ENCODE peak calls at places on chromosomes 6 and 20, in six cellular contexts. One of them, this sample, is unnamed.

GRCh38 chr6:29591677-29592076 is 6.8 kb downstream of the OR2H2 start:
- DNase-seq in AG10803: no peak
- DNase-seq in NCI-H2171: no peak
- DNase-seq in lower leg skin: no peak
- DNase-seq in pancreas: no peak
- DNase-seq in stimulated activated CD4-positive, alpha-beta T cell treated with anti-CD3 and anti-CD28 coated beads, Interleukin-15, amount 100 ng/mL, for 1 hour: no peak
- DNase-seq in this sample: no peak

GRCh38 chr6:7316658-7317533 is 3.9 kb upstream of the SSR1 start:
- DNase-seq in AG10803: no peak
- DNase-seq in NCI-H2171: no peak
- DNase-seq in lower leg skin: no peak
- DNase-seq in pancreas: no peak
- DNase-seq in stimulated activated CD4-positive, alpha-beta T cell treated with anti-CD3 and anti-CD28 coated beads, Interleukin-15, amount 100 ng/mL, for 1 hour: no peak
- DNase-seq in this sample: no peak

GRCh38 chr20:1718604-1719384 is 61.2 kb upstream of the SIRPG start:
- DNase-seq in AG10803: peak; percentile 96
- DNase-seq in NCI-H2171: no peak
- DNase-seq in lower leg skin: peak; percentile 88
- DNase-seq in pancreas: peak; percentile 30
- DNase-seq in stimulated activated CD4-positive, alpha-beta T cell treated with anti-CD3 and anti-CD28 coated beads, Interleukin-15, amount 100 ng/mL, for 1 hour: no peak
- DNase-seq in this sample: no peak

GRCh38 chr6:329888-330691 is 37.8 kb downstream of the DUSP22 start:
- DNase-seq in AG10803: peak; percentile 16
- DNase-seq in NCI-H2171: no peak
- DNase-seq in lower leg skin: no peak
- DNase-seq in pancreas: no peak
- DNase-seq in stimulated activated CD4-positive, alpha-beta T cell treated with anti-CD3 and anti-CD28 coated beads, Interleukin-15, amount 100 ng/mL, for 1 hour: no peak
- DNase-seq in this sample: no peak

GRCh38 chr20:37359331-37359730 is 13.4 kb downstream of the SRC start:
- DNase-seq in AG10803: no peak
- DNase-seq in NCI-H2171: no peak
- DNase-seq in lower leg skin: no peak
- DNase-seq in pancreas: no peak
- DNase-seq in stimulated activated CD4-positive, alpha-beta T cell treated with anti-CD3 and anti-CD28 coated beads, Interleukin-15, amount 100 ng/mL, for 1 hour: no peak
- DNase-seq in this sample: no peak

GRCh38 chr20:6611911-6612614 is 155.4 kb upstream of the BMP2 start:
- DNase-seq in AG10803: no peak
- DNase-seq in NCI-H2171: no peak
- DNase-seq in lower leg skin: no peak
- DNase-seq in pancreas: no peak
- DNase-seq in stimulated activated CD4-positive, alpha-beta T cell treated with anti-CD3 and anti-CD28 coated beads, Interleukin-15, amount 100 ng/mL, for 1 hour: no peak
- DNase-seq in this sample: no peak

GRCh38 chr6:78192057-78192456 is 539.2 kb downstream of the MEI4 start:
- DNase-seq in AG10803: no peak
- DNase-seq in NCI-H2171: no peak
- DNase-seq in lower leg skin: no peak
- DNase-seq in pancreas: no peak
- DNase-seq in stimulated activated CD4-positive, alpha-beta T cell treated with anti-CD3 and anti-CD28 coated beads, Interleukin-15, amount 100 ng/mL, for 1 hour: no peak
- DNase-seq in this sample: no peak

GRCh38 chr6:152124432-152125074 is 317.1 kb downstream of the ESR1 start:
- DNase-seq in AG10803: peak; percentile 74
- DNase-seq in NCI-H2171: peak; percentile 17
- DNase-seq in lower leg skin: no peak
- DNase-seq in pancreas: no peak
- DNase-seq in stimulated activated CD4-positive, alpha-beta T cell treated with anti-CD3 and anti-CD28 coated beads, Interleukin-15, amount 100 ng/mL, for 1 hour: no peak
- DNase-seq in this sample: no peak

GRCh38 chr6:141488466-141488865 is 644.3 kb upstream of the GJE1 start:
- DNase-seq in AG10803: peak; percentile 16
- DNase-seq in NCI-H2171: no peak
- DNase-seq in lower leg skin: no peak
- DNase-seq in pancreas: no peak
- DNase-seq in stimulated activated CD4-positive, alpha-beta T cell treated with anti-CD3 and anti-CD28 coated beads, Interleukin-15, amount 100 ng/mL, for 1 hour: no peak
- DNase-seq in this sample: no peak

GRCh38 chr6:45421700-45422540 is 44.2 kb upstream of the SUPT3H start:
- DNase-seq in AG10803: peak; percentile 76
- DNase-seq in NCI-H2171: no peak
- DNase-seq in lower leg skin: peak; percentile 89
- DNase-seq in pancreas: peak; percentile 55
- DNase-seq in stimulated activated CD4-positive, alpha-beta T cell treated with anti-CD3 and anti-CD28 coated beads, Interleukin-15, amount 100 ng/mL, for 1 hour: peak; percentile 42
- DNase-seq in this sample: no peak

GRCh38 chr20:5608448-5609161 is 141.6 kb upstream of the SHLD1 start:
- DNase-seq in AG10803: peak; percentile 28
- DNase-seq in NCI-H2171: no peak
- DNase-seq in lower leg skin: no peak
- DNase-seq in pancreas: no peak
- DNase-seq in stimulated activated CD4-positive, alpha-beta T cell treated with anti-CD3 and anti-CD28 coated beads, Interleukin-15, amount 100 ng/mL, for 1 hour: no peak
- DNase-seq in this sample: no peak

GRCh38 chr20:61157301-61157700 is 94.8 kb upstream of the CDH4 start:
- DNase-seq in AG10803: no peak
- DNase-seq in NCI-H2171: no peak
- DNase-seq in lower leg skin: peak; percentile 64
- DNase-seq in pancreas: no peak
- DNase-seq in stimulated activated CD4-positive, alpha-beta T cell treated with anti-CD3 and anti-CD28 coated beads, Interleukin-15, amount 100 ng/mL, for 1 hour: no peak
- DNase-seq in this sample: no peak

GRCh38 chr6:35719830-35720733 is 16.8 kb upstream of the ARMC12 start:
- DNase-seq in AG10803: no peak
- DNase-seq in NCI-H2171: no peak
- DNase-seq in lower leg skin: peak; percentile 85
- DNase-seq in pancreas: peak; percentile 53
- DNase-seq in stimulated activated CD4-positive, alpha-beta T cell treated with anti-CD3 and anti-CD28 coated beads, Interleukin-15, amount 100 ng/mL, for 1 hour: no peak
- DNase-seq in this sample: no peak